ENCODE peak calls at places on chromosomes 3 and 15, in five cellular contexts. One of them, this sample, is unnamed.

GRCh38 chr3:107283948-107284347 is 93.3 kb upstream of the CCDC54 start:
- DNase-seq in WERI-Rb-1: no peak
- DNase-seq in caudate nucleus: no peak
- DNase-seq in stimulated activated CD8-positive, alpha-beta memory T cell treated with anti-CD3 and anti-CD28 coated beads, Interleukin-7, amount 100 ng/mL, for 1 hour: no peak
- DNase-seq in NCI-H2081 treated with DMSO at 0.1 percent for 48 hours: no peak
- DNase-seq in this sample: no peak

GRCh38 chr3:100256724-100257123 is 4.1 kb upstream of the TBC1D23 start:
- DNase-seq in WERI-Rb-1: no peak
- DNase-seq in stimulated activated CD8-positive, alpha-beta memory T cell treated with anti-CD3 and anti-CD28 coated beads, Interleukin-7, amount 100 ng/mL, for 1 hour: no peak
- DNase-seq in caudate nucleus: no peak
- DNase-seq in NCI-H2081 treated with DMSO at 0.1 percent for 48 hours: no peak
- DNase-seq in this sample: no peak

GRCh38 chr3:7876741-7877297 is 624.8 kb upstream of the LMCD1 start:
- DNase-seq in WERI-Rb-1: no peak
- DNase-seq in stimulated activated CD8-positive, alpha-beta memory T cell treated with anti-CD3 and anti-CD28 coated beads, Interleukin-7, amount 100 ng/mL, for 1 hour: no peak
- DNase-seq in NCI-H2081 treated with DMSO at 0.1 percent for 48 hours: no peak
- DNase-seq in caudate nucleus: no peak
- DNase-seq in this sample: no peak

GRCh38 chr15:62112051-62112450 is 45.3 kb downstream of the C2CD4A start:
- DNase-seq in WERI-Rb-1: no peak
- DNase-seq in caudate nucleus: no peak
- DNase-seq in NCI-H2081 treated with DMSO at 0.1 percent for 48 hours: no peak
- DNase-seq in stimulated activated CD8-positive, alpha-beta memory T cell treated with anti-CD3 and anti-CD28 coated beads, Interleukin-7, amount 100 ng/mL, for 1 hour: no peak
- DNase-seq in this sample: no peak

GRCh38 chr15:80026754-80027153 is 32.7 kb upstream of the ZFAND6 start:
- DNase-seq in caudate nucleus: no peak
- DNase-seq in NCI-H2081 treated with DMSO at 0.1 percent for 48 hours: no peak
- DNase-seq in stimulated activated CD8-positive, alpha-beta memory T cell treated with anti-CD3 and anti-CD28 coated beads, Interleukin-7, amount 100 ng/mL, for 1 hour: no peak
- DNase-seq in WERI-Rb-1: no peak
- DNase-seq in this sample: no peak

GRCh38 chr15:88708256-88709054 is 69.6 kb downstream of the ISG20 start:
- DNase-seq in stimulated activated CD8-positive, alpha-beta memory T cell treated with anti-CD3 and anti-CD28 coated beads, Interleukin-7, amount 100 ng/mL, for 1 hour: no peak
- DNase-seq in caudate nucleus: no peak
- DNase-seq in WERI-Rb-1: no peak
- DNase-seq in NCI-H2081 treated with DMSO at 0.1 percent for 48 hours: no peak
- DNase-seq in this sample: no peak

GRCh38 chr3:64988188-64988587 is 300.4 kb upstream of the ADAMTS9 start:
- DNase-seq in caudate nucleus: no peak
- DNase-seq in NCI-H2081 treated with DMSO at 0.1 percent for 48 hours: no peak
- DNase-seq in WERI-Rb-1: no peak
- DNase-seq in stimulated activated CD8-positive, alpha-beta memory T cell treated with anti-CD3 and anti-CD28 coated beads, Interleukin-7, amount 100 ng/mL, for 1 hour: no peak
- DNase-seq in this sample: no peak

GRCh38 chr3:62950227-62950626 is 75.0 kb upstream of the CADPS start:
- DNase-seq in WERI-Rb-1: no peak
- DNase-seq in NCI-H2081 treated with DMSO at 0.1 percent for 48 hours: no peak
- DNase-seq in stimulated activated CD8-positive, alpha-beta memory T cell treated with anti-CD3 and anti-CD28 coated beads, Interleukin-7, amount 100 ng/mL, for 1 hour: no peak
- DNase-seq in caudate nucleus: no peak
- DNase-seq in this sample: no peak

GRCh38 chr3:172038823-172039222 is 555 bp upstream of the FNDC3B start:
- DNase-seq in caudate nucleus: no peak
- DNase-seq in NCI-H2081 treated with DMSO at 0.1 percent for 48 hours: no peak
- DNase-seq in WERI-Rb-1: no peak
- DNase-seq in stimulated activated CD8-positive, alpha-beta memory T cell treated with anti-CD3 and anti-CD28 coated beads, Interleukin-7, amount 100 ng/mL, for 1 hour: no peak
- DNase-seq in this sample: no peak

GRCh38 chr15:26261413-26261812 is 398.3 kb upstream of the ATP10A start:
- DNase-seq in NCI-H2081 treated with DMSO at 0.1 percent for 48 hours: no peak
- DNase-seq in WERI-Rb-1: no peak
- DNase-seq in stimulated activated CD8-positive, alpha-beta memory T cell treated with anti-CD3 and anti-CD28 coated beads, Interleukin-7, amount 100 ng/mL, for 1 hour: no peak
- DNase-seq in caudate nucleus: no peak
- DNase-seq in this sample: no peak

GRCh38 chr3:142844339-142844977 is 44.4 kb downstream of the PCOLCE2 start:
- DNase-seq in caudate nucleus: no peak
- DNase-seq in stimulated activated CD8-positive, alpha-beta memory T cell treated with anti-CD3 and anti-CD28 coated beads, Interleukin-7, amount 100 ng/mL, for 1 hour: no peak
- DNase-seq in WERI-Rb-1: no peak
- DNase-seq in NCI-H2081 treated with DMSO at 0.1 percent for 48 hours: no peak
- DNase-seq in this sample: peak

GRCh38 chr15:49424954-49425353 is 1.9 kb downstream of the FGF7 start:
- DNase-seq in NCI-H2081 treated with DMSO at 0.1 percent for 48 hours: no peak
- DNase-seq in caudate nucleus: no peak
- DNase-seq in WERI-Rb-1: no peak
- DNase-seq in stimulated activated CD8-positive, alpha-beta memory T cell treated with anti-CD3 and anti-CD28 coated beads, Interleukin-7, amount 100 ng/mL, for 1 hour: no peak
- DNase-seq in this sample: no peak

GRCh38 chr3:98971183-98971681 is 69.7 kb upstream of the DCBLD2 start:
- DNase-seq in caudate nucleus: no peak
- DNase-seq in NCI-H2081 treated with DMSO at 0.1 percent for 48 hours: no peak
- DNase-seq in WERI-Rb-1: no peak
- DNase-seq in stimulated activated CD8-positive, alpha-beta memory T cell treated with anti-CD3 and anti-CD28 coated beads, Interleukin-7, amount 100 ng/mL, for 1 hour: no peak
- DNase-seq in this sample: no peak

GRCh38 chr15:75191235-75191634 is 10.4 kb upstream of the C15orf39 start:
- DNase-seq in NCI-H2081 treated with DMSO at 0.1 percent for 48 hours: no peak
- DNase-seq in stimulated activated CD8-positive, alpha-beta memory T cell treated with anti-CD3 and anti-CD28 coated beads, Interleukin-7, amount 100 ng/mL, for 1 hour: no peak
- DNase-seq in caudate nucleus: no peak
- DNase-seq in WERI-Rb-1: no peak
- DNase-seq in this sample: no peak

GRCh38 chr15:44034933-44035624 is 160.0 kb downstream of the FRMD5 start:
- DNase-seq in stimulated activated CD8-positive, alpha-beta memory T cell treated with anti-CD3 and anti-CD28 coated beads, Interleukin-7, amount 100 ng/mL, for 1 hour: no peak
- DNase-seq in NCI-H2081 treated with DMSO at 0.1 percent for 48 hours: no peak
- DNase-seq in caudate nucleus: no peak
- DNase-seq in WERI-Rb-1: no peak
- DNase-seq in this sample: peak

GRCh38 chr3:40593351-40593750 is 68.6 kb downstream of the ZNF621 start:
- DNase-seq in caudate nucleus: no peak
- DNase-seq in NCI-H2081 treated with DMSO at 0.1 percent for 48 hours: no peak
- DNase-seq in stimulated activated CD8-positive, alpha-beta memory T cell treated with anti-CD3 and anti-CD28 coated beads, Interleukin-7, amount 100 ng/mL, for 1 hour: no peak
- DNase-seq in WERI-Rb-1: no peak
- DNase-seq in this sample: peak

GRCh38 chr3:134619884-134620445 is 30.9 kb downstream of the KY start:
- DNase-seq in NCI-H2081 treated with DMSO at 0.1 percent for 48 hours: no peak
- DNase-seq in caudate nucleus: no peak
- DNase-seq in stimulated activated CD8-positive, alpha-beta memory T cell treated with anti-CD3 and anti-CD28 coated beads, Interleukin-7, amount 100 ng/mL, for 1 hour: no peak
- DNase-seq in WERI-Rb-1: no peak
- DNase-seq in this sample: no peak

GRCh38 chr15:98729446-98730042 is 81.2 kb downstream of the IGF1R start:
- DNase-seq in caudate nucleus: no peak
- DNase-seq in NCI-H2081 treated with DMSO at 0.1 percent for 48 hours: no peak
- DNase-seq in stimulated activated CD8-positive, alpha-beta memory T cell treated with anti-CD3 and anti-CD28 coated beads, Interleukin-7, amount 100 ng/mL, for 1 hour: no peak
- DNase-seq in WERI-Rb-1: no peak
- DNase-seq in this sample: no peak

GRCh38 chr15:38894260-38894948 is 329.8 kb upstream of the RASGRP1 start:
- DNase-seq in NCI-H2081 treated with DMSO at 0.1 percent for 48 hours: no peak
- DNase-seq in caudate nucleus: no peak
- DNase-seq in WERI-Rb-1: no peak
- DNase-seq in stimulated activated CD8-positive, alpha-beta memory T cell treated with anti-CD3 and anti-CD28 coated beads, Interleukin-7, amount 100 ng/mL, for 1 hour: no peak
- DNase-seq in this sample: no peak

GRCh38 chr3:10697918-10698317 is 118.1 kb upstream of the SLC6A11 start:
- DNase-seq in WERI-Rb-1: peak
- DNase-seq in NCI-H2081 treated with DMSO at 0.1 percent for 48 hours: no peak
- DNase-seq in stimulated activated CD8-positive, alpha-beta memory T cell treated with anti-CD3 and anti-CD28 coated beads, Interleukin-7, amount 100 ng/mL, for 1 hour: no peak
- DNase-seq in caudate nucleus: no peak
- DNase-seq in this sample: no peak

GRCh38 chr3:70531063-70531657 is 218.7 kb upstream of the MDFIC2 start:
- DNase-seq in NCI-H2081 treated with DMSO at 0.1 percent for 48 hours: no peak
- DNase-seq in caudate nucleus: no peak
- DNase-seq in stimulated activated CD8-positive, alpha-beta memory T cell treated with anti-CD3 and anti-CD28 coated beads, Interleukin-7, amount 100 ng/mL, for 1 hour: no peak
- DNase-seq in WERI-Rb-1: no peak
- DNase-seq in this sample: no peak

GRCh38 chr15:90959894-90960293 is 5.2 kb downstream of the RCCD1 start:
- DNase-seq in NCI-H2081 treated with DMSO at 0.1 percent for 48 hours: no peak
- DNase-seq in WERI-Rb-1: no peak
- DNase-seq in caudate nucleus: peak
- DNase-seq in stimulated activated CD8-positive, alpha-beta memory T cell treated with anti-CD3 and anti-CD28 coated beads, Interleukin-7, amount 100 ng/mL, for 1 hour: no peak
- DNase-seq in this sample: peak

GRCh38 chr15:63076136-63077005 is 33.8 kb downstream of the TPM1 start:
- DNase-seq in stimulated activated CD8-positive, alpha-beta memory T cell treated with anti-CD3 and anti-CD28 coated beads, Interleukin-7, amount 100 ng/mL, for 1 hour: no peak
- DNase-seq in caudate nucleus: no peak
- DNase-seq in NCI-H2081 treated with DMSO at 0.1 percent for 48 hours: no peak
- DNase-seq in WERI-Rb-1: no peak
- DNase-seq in this sample: no peak

GRCh38 chr15:29143909-29144308 is 125.7 kb downstream of the NSMCE3 start:
- DNase-seq in caudate nucleus: no peak
- DNase-seq in WERI-Rb-1: no peak
- DNase-seq in stimulated activated CD8-positive, alpha-beta memory T cell treated with anti-CD3 and anti-CD28 coated beads, Interleukin-7, amount 100 ng/mL, for 1 hour: no peak
- DNase-seq in NCI-H2081 treated with DMSO at 0.1 percent for 48 hours: no peak
- DNase-seq in this sample: no peak

GRCh38 chr15:89714775-89715174 is 24.2 kb downstream of the WDR93 start:
- DNase-seq in NCI-H2081 treated with DMSO at 0.1 percent for 48 hours: no peak
- DNase-seq in caudate nucleus: no peak
- DNase-seq in stimulated activated CD8-positive, alpha-beta memory T cell treated with anti-CD3 and anti-CD28 coated beads, Interleukin-7, amount 100 ng/mL, for 1 hour: no peak
- DNase-seq in WERI-Rb-1: no peak
- DNase-seq in this sample: no peak

GRCh38 chr3:188941103-188941502 is 230.7 kb upstream of the TPRG1 start:
- DNase-seq in NCI-H2081 treated with DMSO at 0.1 percent for 48 hours: no peak
- DNase-seq in stimulated activated CD8-positive, alpha-beta memory T cell treated with anti-CD3 and anti-CD28 coated beads, Interleukin-7, amount 100 ng/mL, for 1 hour: no peak
- DNase-seq in caudate nucleus: no peak
- DNase-seq in WERI-Rb-1: no peak
- DNase-seq in this sample: no peak

GRCh38 chr3:161927131-161927530 is 430.5 kb downstream of the OTOL1 start:
- DNase-seq in NCI-H2081 treated with DMSO at 0.1 percent for 48 hours: no peak
- DNase-seq in caudate nucleus: no peak
- DNase-seq in WERI-Rb-1: no peak
- DNase-seq in stimulated activated CD8-positive, alpha-beta memory T cell treated with anti-CD3 and anti-CD28 coated beads, Interleukin-7, amount 100 ng/mL, for 1 hour: no peak
- DNase-seq in this sample: no peak